ENCODE peak calls at places on chromosomes 7 and 10, in seven cellular contexts. X is mammary epithelial cell, Z is Right ventricle myocardium superior, G is AG08395, U is upper lobe of right lung, I is GM13977, W is mucosa of descending colon. O is an unnamed sample.

GRCh38 chr10:102342462-102342861 is 53.0 kb upstream of the NFKB2 start:
- DNase-seq in X (peak), Z (no peak), G (no peak), U (no peak), I (no peak), W (no peak), O (no peak)

GRCh38 chr7:29310625-29311024 is 116.0 kb downstream of the CHN2 start:
- DNase-seq in X (no peak), Z (no peak), G (no peak), U (no peak), I (no peak), W (no peak), O (no peak)

GRCh38 chr7:47807756-47808155 is 140.5 kb downstream of the PKD1L1 start:
- DNase-seq in X (no peak), Z (no peak), G (no peak), U (no peak), I (no peak), W (no peak), O (no peak)

GRCh38 chr10:126921974-126922525 is 16.8 kb downstream of the DOCK1 start:
- DNase-seq in X (peak), Z (no peak), G (peak), U (no peak), I (no peak), W (no peak), O (peak)

GRCh38 chr7:5484921-5485320 is 61.3 kb upstream of the TNRC18 start:
- DNase-seq in X (no peak), Z (no peak), G (no peak), U (no peak), I (no peak), W (no peak), O (no peak)

GRCh38 chr10:5445006-5445405 is 32.6 kb downstream of the NET1 start:
- DNase-seq in X (no peak), Z (no peak), G (no peak), U (no peak), I (no peak), W (peak), O (no peak)

GRCh38 chr10:62993121-62993520 is 140.0 kb upstream of the NRBF2 start:
- DNase-seq in X (peak), Z (no peak), G (no peak), U (no peak), I (no peak), W (no peak), O (no peak)

GRCh38 chr10:97726636-97727178 is 10.2 kb upstream of the ZFYVE27 start:
- DNase-seq in X (peak), Z (no peak), G (peak), U (no peak), I (no peak), W (peak), O (peak)

GRCh38 chr10:21626457-21627161 is 92.6 kb downstream of the MLLT10 start:
- DNase-seq in X (peak), Z (no peak), G (no peak), U (no peak), I (no peak), W (no peak), O (no peak)

GRCh38 chr7:107860241-107860961 is 30.6 kb upstream of the DLD start:
- DNase-seq in X (no peak), Z (no peak), G (no peak), U (no peak), I (no peak), W (peak), O (no peak)

GRCh38 chr10:89419548-89419947 is 5.2 kb downstream of the IFIT5 start:
- DNase-seq in X (no peak), Z (no peak), G (no peak), U (no peak), I (peak), W (no peak), O (no peak)

GRCh38 chr7:27921081-27921836 is 181.3 kb downstream of the TAX1BP1 start:
- DNase-seq in X (peak), Z (no peak), G (peak), U (no peak), I (peak), W (peak), O (peak)

GRCh38 chr10:97210576-97210975 is 24.8 kb upstream of the SLIT1 start:
- DNase-seq in X (peak), Z (peak), G (peak), U (no peak), I (peak), W (peak), O (no peak)

GRCh38 chr7:29879609-29880008 is 73.3 kb downstream of the WIPF3 start:
- DNase-seq in X (peak), Z (peak), G (peak), U (no peak), I (no peak), W (no peak), O (peak)

GRCh38 chr10:60818134-60818770 is 40.0 kb downstream of the CDK1 start:
- DNase-seq in X (no peak), Z (no peak), G (peak), U (no peak), I (no peak), W (peak), O (no peak)

GRCh38 chr10:35079763-35080162 is 10.4 kb downstream of the CUL2 start:
- DNase-seq in X (peak), Z (no peak), G (peak), U (no peak), I (no peak), W (no peak), O (peak)

GRCh38 chr7:110754649-110755048 is 336.3 kb upstream of the LRRN3 start:
- DNase-seq in X (no peak), Z (no peak), G (no peak), U (no peak), I (no peak), W (no peak), O (no peak)

GRCh38 chr10:44974628-44975431 is 3.8 kb downstream of the DEPP1 start:
- DNase-seq in X (peak), Z (peak), G (peak), U (peak), I (peak), W (peak), O (no peak)

GRCh38 chr7:50436133-50436802 is 13.9 kb downstream of the FIGNL1 start:
- DNase-seq in X (peak), Z (no peak), G (peak), U (no peak), I (no peak), W (no peak), O (no peak)

GRCh38 chr7:77368974-77369373 is 47.2 kb downstream of the GSAP start:
- DNase-seq in X (no peak), Z (no peak), G (no peak), U (no peak), I (no peak), W (no peak), O (no peak)